ENCODE peak calls at places on chromosomes 11 and 22, in eight cellular contexts. V is dorsolateral prefrontal cortex; S is OCI-M1; P is keratinocyte; I is WERI-Rb-1; L is CD8-positive, alpha-beta memory T cell; M is brain microvascular endothelial cell; Y is EH. G is an unnamed sample.

GRCh38 chr22:50621948-50622722 is 5.8 kb downstream of the ARSA start:
- DNase-seq in V (peak), S (peak), P (no peak), I (no peak), L (peak), M (no peak), Y (no peak), G (no peak)

GRCh38 chr11:59097113-59097708 is 9.8 kb upstream of the FAM111B start:
- DNase-seq in V (no peak), S (peak), P (no peak), I (peak), L (peak), M (peak), Y (peak), G (peak)

GRCh38 chr11:118939412-118939915 is 13.7 kb upstream of the BCL9L start:
- DNase-seq in V (no peak), S (no peak), P (no peak), I (no peak), L (no peak), M (no peak), Y (no peak), G (no peak)

GRCh38 chr22:36741204-36741793 is 34.6 kb downstream of the IFT27 start:
- DNase-seq in V (peak), S (peak), P (no peak), I (no peak), L (no peak), M (peak), Y (peak), G (peak)

GRCh38 chr11:36408476-36409136 is 101.5 kb downstream of the TRAF6 start:
- DNase-seq in V (no peak), S (no peak), P (no peak), I (no peak), L (no peak), M (no peak), Y (no peak), G (no peak)

GRCh38 chr11:130882138-130882551 is 34.1 kb downstream of the SNX19 start:
- DNase-seq in V (no peak), S (no peak), P (no peak), I (no peak), L (no peak), M (no peak), Y (peak), G (no peak)

GRCh38 chr22:33328789-33329296 is 270.7 kb upstream of the SYN3 start:
- DNase-seq in V (no peak), S (peak), P (peak), I (peak), L (no peak), M (peak), Y (peak), G (no peak)

GRCh38 chr11:9840460-9841004 is 176.7 kb downstream of the SWAP70 start:
- DNase-seq in V (no peak), S (no peak), P (no peak), I (no peak), L (no peak), M (no peak), Y (peak), G (no peak)

GRCh38 chr22:25219211-25219689 is at the start of gene CRYBB2:
- DNase-seq in V (no peak), S (no peak), P (no peak), I (no peak), L (no peak), M (no peak), Y (no peak), G (no peak)

G was measured in erythroblast.